ENCODE peak calls at places on chromosomes 3 and 15, in seven cellular contexts. H is iPS-NIHi11, I is hypothalamus, G is breast epithelium, K is fibroblast of the aortic adventitia, A is H4, B is mesenteric fat pad. W is an unnamed sample.

GRCh38 chr3:43727930-43728329 is 37.2 kb downstream of the ABHD5 start:
- DNase-seq in I (no peak), B (no peak), K (peak; percentile 81), G (no peak), A (no peak), H (no peak), W (no peak)

GRCh38 chr3:119297169-119297568 is 3.0 kb downstream of the ARHGAP31 start:
- DNase-seq in A (no peak), H (no peak), G (no peak), K (peak; percentile 59), I (no peak), B (no peak), W (no peak)

GRCh38 chr3:15291589-15292541 is 40.5 kb downstream of the SH3BP5 start:
- DNase-seq in H (no peak), K (peak; percentile 75), I (no peak), B (no peak), G (no peak), A (peak; percentile 21), W (no peak)

GRCh38 chr15:68032672-68033071 is 21.4 kb upstream of the PIAS1 start:
- DNase-seq in A (no peak), I (no peak), B (no peak), G (peak; percentile 23), H (no peak), K (no peak), W (no peak)

GRCh38 chr15:42549052-42549491 is 434 bp downstream of the HAUS2 start:
- DNase-seq in G (no peak), B (no peak), H (no peak), A (peak; percentile 14), I (no peak), K (peak; percentile 34), W (peak; percentile 43)

GRCh38 chr15:73540161-73540560 is 93.0 kb downstream of the NPTN start:
- DNase-seq in A (no peak), B (no peak), H (no peak), G (no peak), K (no peak), I (no peak), W (no peak)

GRCh38 chr3:9468460-9468859 is 71.0 kb downstream of the SETD5 start:
- DNase-seq in H (no peak), K (no peak), B (no peak), I (no peak), G (no peak), A (no peak), W (no peak)

GRCh38 chr3:155676252-155676981 is 68.5 kb downstream of the PLCH1 start:
- DNase-seq in B (no peak), I (no peak), A (peak; percentile 47), H (no peak), K (peak; percentile 60), G (no peak), W (peak; percentile 80)

GRCh38 chr3:41411065-41411464 is 211.8 kb downstream of the CTNNB1 start:
- DNase-seq in B (no peak), A (no peak), I (no peak), G (no peak), H (no peak), K (no peak), W (no peak)

GRCh38 chr3:14565791-14566588 is 25.8 kb upstream of the GRIP2 start:
- DNase-seq in K (peak; percentile 46), B (no peak), A (peak; percentile 86), G (no peak), H (no peak), I (no peak), W (no peak)

GRCh38 chr3:44942202-44942921 is 33.6 kb downstream of the ZDHHC3 start:
- DNase-seq in K (peak; percentile 27), I (no peak), A (no peak), G (no peak), H (no peak), B (no peak), W (no peak)

GRCh38 chr3:136266468-136266867 is 16.3 kb downstream of the PCCB start:
- DNase-seq in G (no peak), B (no peak), A (no peak), I (no peak), K (no peak), H (no peak), W (no peak)

GRCh38 chr3:135970500-135971116 is 5.1 kb downstream of the PPP2R3A start:
- DNase-seq in A (no peak), G (no peak), H (no peak), B (no peak), K (peak; percentile 16), I (no peak), W (no peak)

GRCh38 chr15:100945006-100945405 is 25.8 kb downstream of the LRRK1 start:
- DNase-seq in B (no peak), H (no peak), G (no peak), K (no peak), A (no peak), I (no peak), W (no peak)

GRCh38 chr3:72334681-72335457 is 513.4 kb downstream of the SHQ1 start:
- DNase-seq in G (no peak), H (peak; percentile 58), I (no peak), B (peak; percentile 60), A (no peak), K (no peak), W (no peak)

GRCh38 chr3:185272051-185272450 is 18.2 kb upstream of the EHHADH start:
- DNase-seq in G (no peak), K (peak; percentile 28), I (no peak), A (no peak), B (no peak), H (no peak), W (no peak)